ENCODE peak calls at places on chromosomes 12 and 14, in seven cellular contexts. One of them, this sample, is unnamed.

GRCh38 chr12:103848917-103849491 is 8.0 kb upstream of the NT5DC3 start:
- DNase-seq in neural progenitor cell: no peak
- DNase-seq in cardiac muscle cell: peak
- DNase-seq in hepatocyte: no peak
- DNase-seq in osteocyte: no peak
- DNase-seq in A673: no peak
- DNase-seq in ascending aorta: no peak
- DNase-seq in this sample: no peak

GRCh38 chr12:42372154-42372791 is 46.3 kb downstream of the PPHLN1 start:
- DNase-seq in ascending aorta: no peak
- DNase-seq in neural progenitor cell: peak
- DNase-seq in osteocyte: no peak
- DNase-seq in A673: peak
- DNase-seq in hepatocyte: peak
- DNase-seq in cardiac muscle cell: peak
- DNase-seq in this sample: peak

GRCh38 chr14:77580964-77581505 is 35.4 kb downstream of the SPTLC2 start:
- DNase-seq in hepatocyte: peak
- DNase-seq in osteocyte: no peak
- DNase-seq in neural progenitor cell: no peak
- DNase-seq in A673: peak
- DNase-seq in ascending aorta: no peak
- DNase-seq in cardiac muscle cell: peak
- DNase-seq in this sample: no peak

GRCh38 chr14:48805315-48805714 is 780.9 kb downstream of the RPS29 start:
- DNase-seq in neural progenitor cell: peak
- DNase-seq in hepatocyte: peak
- DNase-seq in osteocyte: no peak
- DNase-seq in A673: no peak
- DNase-seq in cardiac muscle cell: no peak
- DNase-seq in ascending aorta: no peak
- DNase-seq in this sample: no peak

GRCh38 chr12:48183876-48184548 is 568 bp downstream of the CCDC184 start:
- DNase-seq in hepatocyte: no peak
- DNase-seq in neural progenitor cell: peak
- DNase-seq in cardiac muscle cell: no peak
- DNase-seq in A673: no peak
- DNase-seq in ascending aorta: no peak
- DNase-seq in osteocyte: no peak
- DNase-seq in this sample: peak

GRCh38 chr14:95510804-95511203 is 5.6 kb downstream of the SYNE3 start:
- DNase-seq in neural progenitor cell: peak
- DNase-seq in ascending aorta: peak
- DNase-seq in osteocyte: no peak
- DNase-seq in hepatocyte: no peak
- DNase-seq in A673: no peak
- DNase-seq in cardiac muscle cell: no peak
- DNase-seq in this sample: no peak

GRCh38 chr12:105836235-105836634 is 302.5 kb downstream of the NUAK1 start:
- DNase-seq in A673: no peak
- DNase-seq in cardiac muscle cell: no peak
- DNase-seq in osteocyte: no peak
- DNase-seq in neural progenitor cell: no peak
- DNase-seq in ascending aorta: no peak
- DNase-seq in hepatocyte: no peak
- DNase-seq in this sample: no peak

GRCh38 chr14:95185452-95186392 is 28.4 kb upstream of the DICER1 start:
- DNase-seq in osteocyte: no peak
- DNase-seq in A673: peak
- DNase-seq in ascending aorta: peak
- DNase-seq in neural progenitor cell: no peak
- DNase-seq in hepatocyte: no peak
- DNase-seq in cardiac muscle cell: peak
- DNase-seq in this sample: no peak

GRCh38 chr14:38210587-38211257 is 3.0 kb downstream of the SSTR1 start:
- DNase-seq in cardiac muscle cell: peak
- DNase-seq in A673: peak
- DNase-seq in hepatocyte: peak
- DNase-seq in ascending aorta: no peak
- DNase-seq in neural progenitor cell: peak
- DNase-seq in osteocyte: no peak
- DNase-seq in this sample: no peak

GRCh38 chr12:127650626-127651025 is 616.3 kb upstream of the TMEM132C start:
- DNase-seq in osteocyte: no peak
- DNase-seq in neural progenitor cell: no peak
- DNase-seq in A673: no peak
- DNase-seq in ascending aorta: no peak
- DNase-seq in hepatocyte: no peak
- DNase-seq in cardiac muscle cell: no peak
- DNase-seq in this sample: no peak

GRCh38 chr12:26318661-26319068 is 123.3 kb downstream of the SSPN start:
- DNase-seq in neural progenitor cell: no peak
- DNase-seq in A673: no peak
- DNase-seq in ascending aorta: no peak
- DNase-seq in osteocyte: no peak
- DNase-seq in cardiac muscle cell: peak
- DNase-seq in hepatocyte: peak
- DNase-seq in this sample: peak

GRCh38 chr14:100072783-100073346 is 7.6 kb downstream of the EVL start:
- DNase-seq in neural progenitor cell: no peak
- DNase-seq in hepatocyte: no peak
- DNase-seq in cardiac muscle cell: no peak
- DNase-seq in ascending aorta: no peak
- DNase-seq in A673: no peak
- DNase-seq in osteocyte: peak
- DNase-seq in this sample: no peak

GRCh38 chr12:100860611-100861010 is 66.0 kb downstream of the ANO4 start:
- DNase-seq in neural progenitor cell: no peak
- DNase-seq in osteocyte: no peak
- DNase-seq in A673: no peak
- DNase-seq in cardiac muscle cell: no peak
- DNase-seq in hepatocyte: no peak
- DNase-seq in ascending aorta: no peak
- DNase-seq in this sample: no peak

GRCh38 chr12:69274861-69275260 is 35.5 kb downstream of the CPSF6 start:
- DNase-seq in cardiac muscle cell: peak
- DNase-seq in ascending aorta: no peak
- DNase-seq in A673: no peak
- DNase-seq in neural progenitor cell: no peak
- DNase-seq in osteocyte: no peak
- DNase-seq in hepatocyte: no peak
- DNase-seq in this sample: no peak

GRCh38 chr12:107775093-107775721 is 703 bp downstream of the ASCL4 start:
- DNase-seq in neural progenitor cell: peak
- DNase-seq in osteocyte: no peak
- DNase-seq in ascending aorta: no peak
- DNase-seq in cardiac muscle cell: no peak
- DNase-seq in hepatocyte: peak
- DNase-seq in A673: no peak
- DNase-seq in this sample: no peak

GRCh38 chr14:59123975-59124374 is 64.5 kb upstream of the DAAM1 start:
- DNase-seq in neural progenitor cell: no peak
- DNase-seq in cardiac muscle cell: peak
- DNase-seq in osteocyte: no peak
- DNase-seq in hepatocyte: peak
- DNase-seq in ascending aorta: no peak
- DNase-seq in A673: peak
- DNase-seq in this sample: no peak

GRCh38 chr14:50013934-50014333 is 102.4 kb downstream of the VCPKMT start:
- DNase-seq in neural progenitor cell: no peak
- DNase-seq in hepatocyte: no peak
- DNase-seq in A673: no peak
- DNase-seq in cardiac muscle cell: no peak
- DNase-seq in osteocyte: no peak
- DNase-seq in ascending aorta: no peak
- DNase-seq in this sample: no peak

GRCh38 chr14:50531595-50532501 is 521 bp downstream of the MAP4K5 start:
- DNase-seq in A673: peak
- DNase-seq in osteocyte: no peak
- DNase-seq in ascending aorta: peak
- DNase-seq in hepatocyte: peak
- DNase-seq in cardiac muscle cell: peak
- DNase-seq in neural progenitor cell: peak
- DNase-seq in this sample: peak

GRCh38 chr14:97456958-97457357 is 659.8 kb downstream of the VRK1 start:
- DNase-seq in A673: peak
- DNase-seq in cardiac muscle cell: no peak
- DNase-seq in ascending aorta: no peak
- DNase-seq in neural progenitor cell: no peak
- DNase-seq in osteocyte: no peak
- DNase-seq in hepatocyte: peak
- DNase-seq in this sample: no peak

GRCh38 chr12:89709994-89710872 is 1.6 kb upstream of the ATP2B1 start:
- DNase-seq in ascending aorta: peak
- DNase-seq in neural progenitor cell: peak
- DNase-seq in A673: no peak
- DNase-seq in hepatocyte: peak
- DNase-seq in cardiac muscle cell: no peak
- DNase-seq in osteocyte: no peak
- DNase-seq in this sample: peak

GRCh38 chr12:89710873-89711179 is 2.2 kb upstream of the ATP2B1 start:
- DNase-seq in osteocyte: no peak
- DNase-seq in neural progenitor cell: no peak
- DNase-seq in A673: no peak
- DNase-seq in ascending aorta: no peak
- DNase-seq in hepatocyte: no peak
- DNase-seq in cardiac muscle cell: no peak
- DNase-seq in this sample: no peak

GRCh38 chr12:89707992-89708792 is 446 bp downstream of the ATP2B1 start:
- DNase-seq in hepatocyte: peak
- DNase-seq in ascending aorta: peak
- DNase-seq in A673: peak
- DNase-seq in cardiac muscle cell: peak
- DNase-seq in osteocyte: peak
- DNase-seq in neural progenitor cell: peak
- DNase-seq in this sample: peak

GRCh38 chr12:89708793-89709156 is at the start of gene ATP2B1:
- DNase-seq in neural progenitor cell: peak
- DNase-seq in A673: peak
- DNase-seq in cardiac muscle cell: peak
- DNase-seq in ascending aorta: peak
- DNase-seq in hepatocyte: peak
- DNase-seq in osteocyte: peak
- DNase-seq in this sample: peak

DNA sequence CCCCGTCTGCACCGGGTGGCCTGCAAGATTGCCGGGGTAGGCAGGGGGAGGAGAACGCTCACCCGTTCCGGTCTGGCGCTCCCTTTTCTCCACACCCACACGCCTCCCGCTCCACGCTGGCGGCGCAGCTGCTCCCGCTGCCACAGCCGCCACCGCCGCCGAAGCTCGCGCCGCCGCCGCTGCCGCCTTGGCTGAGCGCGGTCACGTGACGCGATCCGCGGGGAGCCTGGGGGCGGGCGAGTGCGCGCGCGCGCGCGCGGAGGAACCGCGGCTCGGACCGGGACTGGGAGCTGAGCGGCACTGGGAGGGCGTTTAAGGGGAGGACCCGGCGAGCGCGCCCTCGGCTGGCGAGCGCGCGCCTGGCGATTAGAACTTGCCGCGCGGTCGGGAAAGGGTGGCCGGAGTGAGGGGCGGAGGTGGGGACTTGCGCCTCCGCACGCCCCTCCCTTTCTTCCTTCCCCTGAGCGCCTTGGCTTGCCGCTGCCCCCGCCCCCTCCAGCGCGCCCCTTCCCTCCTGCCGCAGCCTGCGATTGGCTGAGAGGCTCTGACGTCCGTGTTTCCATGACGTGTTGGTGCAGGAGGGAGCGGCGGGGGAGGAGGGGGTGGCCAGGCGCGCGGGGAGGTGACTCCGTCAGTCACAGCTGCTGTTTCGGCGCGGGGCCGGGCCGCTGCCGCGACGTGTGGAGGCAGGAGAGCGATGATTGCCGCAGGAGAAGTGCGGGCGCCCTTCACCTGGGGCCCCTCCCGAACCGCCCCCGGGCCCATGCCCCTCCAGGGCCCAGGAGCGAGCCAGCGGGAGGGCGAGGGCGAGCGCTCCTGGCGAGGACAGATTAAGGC is 737 bp upstream of the ATP2B1 start:
- DNase-seq in hepatocyte: peak
- DNase-seq in osteocyte: peak
- DNase-seq in A673: peak
- DNase-seq in neural progenitor cell: peak
- DNase-seq in ascending aorta: peak
- DNase-seq in cardiac muscle cell: peak
- DNase-seq in this sample: peak
- TF ChIP-seq CTCF in hepatocyte: no peak
- TF ChIP-seq CTCF in osteocyte: no peak
- TF ChIP-seq CTCF in A673: no peak
- TF ChIP-seq CTCF in neural progenitor cell: no peak
- TF ChIP-seq CTCF in ascending aorta: peak
- TF ChIP-seq CTCF in cardiac muscle cell: no peak
- TF ChIP-seq CTCF in this sample: no peak

GRCh38 chr12:39592295-39592694 is 27.3 kb downstream of the ABCD2 start:
- DNase-seq in ascending aorta: no peak
- DNase-seq in A673: no peak
- DNase-seq in cardiac muscle cell: no peak
- DNase-seq in neural progenitor cell: no peak
- DNase-seq in osteocyte: no peak
- DNase-seq in hepatocyte: peak
- DNase-seq in this sample: no peak

GRCh38 chr12:39586811-39587210 is 32.8 kb downstream of the ABCD2 start:
- DNase-seq in A673: no peak
- DNase-seq in cardiac muscle cell: peak
- DNase-seq in neural progenitor cell: no peak
- DNase-seq in osteocyte: no peak
- DNase-seq in ascending aorta: no peak
- DNase-seq in hepatocyte: peak
- DNase-seq in this sample: no peak

GRCh38 chr12:39581592-39581991 is 38.0 kb downstream of the ABCD2 start:
- DNase-seq in neural progenitor cell: no peak
- DNase-seq in hepatocyte: no peak
- DNase-seq in A673: peak
- DNase-seq in ascending aorta: no peak
- DNase-seq in cardiac muscle cell: peak
- DNase-seq in osteocyte: no peak
- DNase-seq in this sample: no peak

GRCh38 chr12:39587247-39587646 is 32.4 kb downstream of the ABCD2 start:
- DNase-seq in ascending aorta: no peak
- DNase-seq in cardiac muscle cell: peak
- DNase-seq in hepatocyte: no peak
- DNase-seq in A673: peak
- DNase-seq in osteocyte: no peak
- DNase-seq in neural progenitor cell: no peak
- DNase-seq in this sample: no peak
- TF ChIP-seq CTCF in ascending aorta: no peak
- TF ChIP-seq CTCF in cardiac muscle cell: peak
- TF ChIP-seq CTCF in hepatocyte: peak
- TF ChIP-seq CTCF in A673: peak
- TF ChIP-seq CTCF in osteocyte: peak
- TF ChIP-seq CTCF in neural progenitor cell: peak
- TF ChIP-seq CTCF in this sample: no peak

GRCh38 chr12:74747305-74747704 is 209.7 kb downstream of the ATXN7L3B start:
- DNase-seq in hepatocyte: peak
- DNase-seq in A673: peak
- DNase-seq in neural progenitor cell: no peak
- DNase-seq in cardiac muscle cell: no peak
- DNase-seq in osteocyte: no peak
- DNase-seq in ascending aorta: no peak
- DNase-seq in this sample: peak
- TF ChIP-seq CTCF in hepatocyte: peak
- TF ChIP-seq CTCF in A673: peak
- TF ChIP-seq CTCF in neural progenitor cell: no peak
- TF ChIP-seq CTCF in cardiac muscle cell: no peak
- TF ChIP-seq CTCF in osteocyte: peak
- TF ChIP-seq CTCF in ascending aorta: no peak
- TF ChIP-seq CTCF in this sample: no peak

GRCh38 chr12:52398176-52398575 is 8.0 kb downstream of the KRT82 start:
- DNase-seq in A673: no peak
- DNase-seq in osteocyte: no peak
- DNase-seq in cardiac muscle cell: peak
- DNase-seq in ascending aorta: no peak
- DNase-seq in neural progenitor cell: no peak
- DNase-seq in hepatocyte: no peak
- DNase-seq in this sample: no peak
- TF ChIP-seq CTCF in A673: no peak
- TF ChIP-seq CTCF in osteocyte: no peak
- TF ChIP-seq CTCF in cardiac muscle cell: no peak
- TF ChIP-seq CTCF in ascending aorta: no peak
- TF ChIP-seq CTCF in neural progenitor cell: no peak
- TF ChIP-seq CTCF in hepatocyte: no peak
- TF ChIP-seq CTCF in this sample: no peak